ENCODE peak calls at places on chromosomes 12 and 14, in seven cellular contexts. One of them, this sample, is unnamed.
A peak's percentile ranks its signal among the peaks of the same experiment; 100 is the strongest.

GRCh38 chr12:24853588-24853987 is 95.3 kb downstream of the BCAT1 start:
- DNase-seq in neural progenitor cell: no peak
- DNase-seq in astrocyte: peak; percentile 85
- DNase-seq in IMR-90: peak; percentile 87
- DNase-seq in colonic mucosa: no peak
- DNase-seq in fibroblast of lung: peak; percentile 78
- DNase-seq in mammary epithelial cell: peak; percentile 69
- DNase-seq in this sample: no peak

GRCh38 chr14:53570411-53571387 is 385.9 kb downstream of the BMP4 start:
- DNase-seq in neural progenitor cell: no peak
- DNase-seq in astrocyte: no peak
- DNase-seq in IMR-90: no peak
- DNase-seq in colonic mucosa: no peak
- DNase-seq in fibroblast of lung: no peak
- DNase-seq in mammary epithelial cell: peak; percentile 5
- DNase-seq in this sample: no peak

GRCh38 chr14:91084516-91084915 is 24.1 kb upstream of the RPS6KA5 start:
- DNase-seq in neural progenitor cell: no peak
- DNase-seq in astrocyte: no peak
- DNase-seq in IMR-90: no peak
- DNase-seq in colonic mucosa: no peak
- DNase-seq in fibroblast of lung: no peak
- DNase-seq in mammary epithelial cell: no peak
- DNase-seq in this sample: no peak

GRCh38 chr14:69827560-69827959 is 30.5 kb upstream of the SLC10A1 start:
- DNase-seq in neural progenitor cell: no peak
- DNase-seq in astrocyte: no peak
- DNase-seq in IMR-90: no peak
- DNase-seq in colonic mucosa: no peak
- DNase-seq in fibroblast of lung: no peak
- DNase-seq in mammary epithelial cell: peak; percentile 91
- DNase-seq in this sample: no peak

GRCh38 chr14:20690848-20691640 is 2.5 kb downstream of the ANG start:
- DNase-seq in neural progenitor cell: peak; percentile 76
- DNase-seq in astrocyte: peak; percentile 45
- DNase-seq in IMR-90: peak; percentile 72
- DNase-seq in colonic mucosa: peak; percentile 75
- DNase-seq in fibroblast of lung: peak; percentile 76
- DNase-seq in mammary epithelial cell: peak; percentile 65
- DNase-seq in this sample: peak; percentile 87

GRCh38 chr12:91778091-91778819 is 367.4 kb downstream of the BTG1 start:
- DNase-seq in neural progenitor cell: no peak
- DNase-seq in astrocyte: peak; percentile 8
- DNase-seq in IMR-90: peak; percentile 13
- DNase-seq in colonic mucosa: peak; percentile 20
- DNase-seq in fibroblast of lung: peak; percentile 32
- DNase-seq in mammary epithelial cell: no peak
- DNase-seq in this sample: no peak

GRCh38 chr14:92987148-92987570 is 64.2 kb downstream of the CHGA start:
- DNase-seq in neural progenitor cell: no peak
- DNase-seq in astrocyte: no peak
- DNase-seq in IMR-90: no peak
- DNase-seq in colonic mucosa: no peak
- DNase-seq in fibroblast of lung: no peak
- DNase-seq in mammary epithelial cell: no peak
- DNase-seq in this sample: no peak

GRCh38 chr14:55077691-55078151 is 26.3 kb downstream of the MAPK1IP1L start:
- DNase-seq in neural progenitor cell: peak; percentile 48
- DNase-seq in astrocyte: peak; percentile 60
- DNase-seq in IMR-90: peak; percentile 32
- DNase-seq in colonic mucosa: peak; percentile 70
- DNase-seq in fibroblast of lung: no peak
- DNase-seq in mammary epithelial cell: peak; percentile 93
- DNase-seq in this sample: no peak

GRCh38 chr12:24839268-24839791 is 109.6 kb downstream of the BCAT1 start:
- DNase-seq in neural progenitor cell: no peak
- DNase-seq in astrocyte: peak; percentile 78
- DNase-seq in IMR-90: no peak
- DNase-seq in colonic mucosa: no peak
- DNase-seq in fibroblast of lung: no peak
- DNase-seq in mammary epithelial cell: no peak
- DNase-seq in this sample: peak; percentile 19

GRCh38 chr12:117316336-117316735 is 45.1 kb downstream of the NOS1 start:
- DNase-seq in neural progenitor cell: no peak
- DNase-seq in astrocyte: no peak
- DNase-seq in IMR-90: no peak
- DNase-seq in colonic mucosa: no peak
- DNase-seq in fibroblast of lung: no peak
- DNase-seq in mammary epithelial cell: no peak
- DNase-seq in this sample: no peak

GRCh38 chr12:130202201-130202600 is 39.9 kb downstream of the FZD10 start:
- DNase-seq in neural progenitor cell: no peak
- DNase-seq in astrocyte: no peak
- DNase-seq in IMR-90: no peak
- DNase-seq in colonic mucosa: no peak
- DNase-seq in fibroblast of lung: no peak
- DNase-seq in mammary epithelial cell: no peak
- DNase-seq in this sample: no peak

GRCh38 chr12:124755801-124756148 is 107.9 kb downstream of the SCARB1 start:
- DNase-seq in neural progenitor cell: no peak
- DNase-seq in astrocyte: no peak
- DNase-seq in IMR-90: no peak
- DNase-seq in colonic mucosa: no peak
- DNase-seq in fibroblast of lung: no peak
- DNase-seq in mammary epithelial cell: no peak
- DNase-seq in this sample: no peak

GRCh38 chr12:124757329-124757728 is 106.3 kb downstream of the SCARB1 start:
- DNase-seq in neural progenitor cell: no peak
- DNase-seq in astrocyte: no peak
- DNase-seq in IMR-90: no peak
- DNase-seq in colonic mucosa: no peak
- DNase-seq in fibroblast of lung: no peak
- DNase-seq in mammary epithelial cell: no peak
- DNase-seq in this sample: no peak

GRCh38 chr12:124756151-124756550 is 107.5 kb downstream of the SCARB1 start:
- DNase-seq in neural progenitor cell: no peak
- DNase-seq in astrocyte: no peak
- DNase-seq in IMR-90: no peak
- DNase-seq in colonic mucosa: no peak
- DNase-seq in fibroblast of lung: no peak
- DNase-seq in mammary epithelial cell: no peak
- DNase-seq in this sample: no peak

GRCh38 chr12:124754949-124755800 is 108.5 kb downstream of the SCARB1 start:
- DNase-seq in neural progenitor cell: peak; percentile 71
- DNase-seq in astrocyte: peak; percentile 80
- DNase-seq in IMR-90: peak; percentile 67
- DNase-seq in colonic mucosa: peak; percentile 65
- DNase-seq in fibroblast of lung: peak; percentile 96
- DNase-seq in mammary epithelial cell: peak; percentile 72
- DNase-seq in this sample: peak; percentile 90

DNA sequence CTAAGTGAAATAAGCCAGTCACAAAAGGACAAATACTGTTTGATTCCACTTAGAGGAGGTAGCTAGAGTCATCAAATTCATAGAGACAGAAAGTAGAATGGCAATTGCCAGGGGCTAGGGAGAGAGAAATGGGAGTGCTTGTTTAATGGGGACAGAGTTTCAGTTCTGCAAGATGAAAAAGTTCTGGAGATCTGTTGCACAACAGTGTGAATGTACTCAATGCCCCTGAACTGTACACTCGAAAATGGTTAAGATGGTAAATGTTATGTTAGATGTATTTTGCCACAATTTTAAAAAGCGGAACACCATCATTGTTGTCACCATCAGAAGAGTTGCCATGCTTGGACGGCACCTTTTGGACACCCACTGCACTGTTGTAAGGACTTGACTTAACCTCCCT is 106.9 kb downstream of the SCARB1 start:
- DNase-seq in neural progenitor cell: no peak
- DNase-seq in astrocyte: no peak
- DNase-seq in IMR-90: no peak
- DNase-seq in colonic mucosa: no peak
- DNase-seq in fibroblast of lung: no peak
- DNase-seq in mammary epithelial cell: no peak
- DNase-seq in this sample: no peak
- H3K9ac ChIP-seq in neural progenitor cell: no peak overlapping the region
- H3K9ac ChIP-seq in astrocyte: no peak overlapping the region
- H3K9ac ChIP-seq in IMR-90: no peak overlapping the region
- H3K9ac ChIP-seq in colonic mucosa: no peak overlapping the region
- H3K9ac ChIP-seq in fibroblast of lung: no peak overlapping the region
- H3K9ac ChIP-seq in mammary epithelial cell: no peak overlapping the region
- H3K9ac ChIP-seq in this sample: no peak overlapping the region

DNA sequence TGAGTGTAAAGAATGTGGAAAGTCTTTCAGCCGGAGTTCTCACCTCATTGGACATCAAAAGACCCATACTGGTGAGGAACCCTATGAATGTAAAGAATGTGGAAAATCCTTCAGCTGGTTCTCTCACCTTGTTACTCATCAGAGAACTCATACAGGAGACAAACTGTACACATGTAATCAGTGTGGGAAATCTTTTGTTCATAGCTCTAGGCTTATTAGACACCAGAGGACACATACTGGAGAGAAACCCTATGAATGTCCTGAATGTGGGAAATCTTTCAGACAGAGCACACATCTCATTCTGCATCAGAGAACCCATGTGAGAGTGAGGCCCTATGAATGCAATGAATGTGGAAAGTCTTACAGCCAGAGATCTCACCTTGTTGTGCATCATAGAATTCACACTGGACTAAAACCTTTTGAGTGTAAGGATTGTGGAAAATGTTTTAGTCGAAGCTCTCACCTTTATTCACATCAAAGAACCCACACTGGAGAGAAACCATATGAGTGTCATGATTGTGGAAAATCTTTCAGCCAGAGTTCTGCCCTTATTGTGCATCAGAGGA is 25.1 kb upstream of the ZNF268 start:
- DNase-seq in neural progenitor cell: no peak
- DNase-seq in astrocyte: no peak
- DNase-seq in IMR-90: no peak
- DNase-seq in colonic mucosa: no peak
- DNase-seq in fibroblast of lung: peak; percentile 1
- DNase-seq in mammary epithelial cell: no peak
- DNase-seq in this sample: no peak
- H3K4me3 ChIP-seq in neural progenitor cell: peak overlapping the region; percentile 10
- H3K4me3 ChIP-seq in astrocyte: no peak overlapping the region
- H3K4me3 ChIP-seq in IMR-90: no peak overlapping the region
- H3K4me3 ChIP-seq in colonic mucosa: no peak overlapping the region
- H3K4me3 ChIP-seq in fibroblast of lung: no peak overlapping the region
- H3K4me3 ChIP-seq in mammary epithelial cell: no peak overlapping the region
- H3K4me3 ChIP-seq in this sample: peak overlapping the region; percentile 64

GRCh38 chr12:54160807-54161480 is 27.8 kb downstream of the SMUG1 start:
- DNase-seq in neural progenitor cell: no peak
- DNase-seq in astrocyte: no peak
- DNase-seq in IMR-90: no peak
- DNase-seq in colonic mucosa: no peak
- DNase-seq in fibroblast of lung: no peak
- DNase-seq in mammary epithelial cell: no peak
- DNase-seq in this sample: no peak
- H3K4me1 ChIP-seq in neural progenitor cell: peaks cover 23% of the 10 kb centered on the region
- H3K4me1 ChIP-seq in astrocyte: no peaks in the 10 kb centered on the region
- H3K4me1 ChIP-seq in IMR-90: no peaks in the 10 kb centered on the region
- H3K4me1 ChIP-seq in colonic mucosa: no peaks in the 10 kb centered on the region
- H3K4me1 ChIP-seq in fibroblast of lung: no peaks in the 10 kb centered on the region
- H3K4me1 ChIP-seq in mammary epithelial cell: no peaks in the 10 kb centered on the region
- H3K4me1 ChIP-seq in this sample: peaks cover 5% of the 10 kb centered on the region

GRCh38 chr12:46981627-46982026 is 97.8 kb upstream of the PCED1B start:
- DNase-seq in neural progenitor cell: no peak
- DNase-seq in astrocyte: no peak
- DNase-seq in IMR-90: peak; percentile 26
- DNase-seq in colonic mucosa: no peak
- DNase-seq in fibroblast of lung: no peak
- DNase-seq in mammary epithelial cell: no peak
- DNase-seq in this sample: no peak
- H3K9ac ChIP-seq in neural progenitor cell: no peak overlapping the region
- H3K9ac ChIP-seq in astrocyte: no peak overlapping the region
- H3K9ac ChIP-seq in IMR-90: no peak overlapping the region
- H3K9ac ChIP-seq in colonic mucosa: no peak overlapping the region
- H3K9ac ChIP-seq in fibroblast of lung: no peak overlapping the region
- H3K9ac ChIP-seq in mammary epithelial cell: no peak overlapping the region
- H3K9ac ChIP-seq in this sample: no peak overlapping the region

GRCh38 chr14:24976599-24976998 is 73.3 kb downstream of the STXBP6 start:
- DNase-seq in neural progenitor cell: no peak
- DNase-seq in astrocyte: no peak
- DNase-seq in IMR-90: no peak
- DNase-seq in colonic mucosa: no peak
- DNase-seq in fibroblast of lung: no peak
- DNase-seq in mammary epithelial cell: no peak
- DNase-seq in this sample: no peak

GRCh38 chr14:24975393-24975792 is 74.6 kb downstream of the STXBP6 start:
- DNase-seq in neural progenitor cell: no peak
- DNase-seq in astrocyte: no peak
- DNase-seq in IMR-90: no peak
- DNase-seq in colonic mucosa: no peak
- DNase-seq in fibroblast of lung: no peak
- DNase-seq in mammary epithelial cell: no peak
- DNase-seq in this sample: no peak

GRCh38 chr14:24982472-24983155 is 67.3 kb downstream of the STXBP6 start:
- DNase-seq in neural progenitor cell: no peak
- DNase-seq in astrocyte: peak; percentile 87
- DNase-seq in IMR-90: peak; percentile 97
- DNase-seq in colonic mucosa: no peak
- DNase-seq in fibroblast of lung: peak; percentile 98
- DNase-seq in mammary epithelial cell: peak; percentile 39
- DNase-seq in this sample: peak; percentile 78

GRCh38 chr14:24978862-24979724 is 70.9 kb downstream of the STXBP6 start:
- DNase-seq in neural progenitor cell: no peak
- DNase-seq in astrocyte: peak; percentile 63
- DNase-seq in IMR-90: peak; percentile 34
- DNase-seq in colonic mucosa: no peak
- DNase-seq in fibroblast of lung: no peak
- DNase-seq in mammary epithelial cell: no peak
- DNase-seq in this sample: no peak

DNA sequence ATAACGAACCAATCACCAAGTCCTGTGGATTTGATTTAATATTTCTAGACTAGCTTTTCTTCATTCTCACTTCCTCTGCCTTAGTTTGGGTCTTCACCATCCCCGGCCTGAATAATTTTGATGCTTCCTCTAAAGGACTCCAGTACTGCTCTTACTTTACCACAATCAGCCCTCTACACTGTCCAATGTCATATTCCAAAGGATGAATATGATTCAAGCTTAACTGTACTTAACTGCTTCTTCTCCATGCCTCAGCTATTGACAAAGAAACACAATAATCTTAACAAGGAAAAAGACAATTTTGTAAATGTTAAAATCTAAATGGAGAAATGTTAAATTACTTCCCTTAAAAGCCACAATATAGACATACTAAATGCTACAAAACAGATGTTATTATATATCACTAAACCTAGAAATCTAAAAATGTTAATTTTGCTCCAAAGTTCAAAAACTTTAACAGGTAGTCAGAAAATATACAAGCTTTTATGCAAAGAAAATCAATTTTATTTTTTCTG is 70.2 kb downstream of the STXBP6 start:
- DNase-seq in neural progenitor cell: no peak
- DNase-seq in astrocyte: no peak
- DNase-seq in IMR-90: no peak
- DNase-seq in colonic mucosa: no peak
- DNase-seq in fibroblast of lung: no peak
- DNase-seq in mammary epithelial cell: no peak
- DNase-seq in this sample: no peak
- H3K4me3 ChIP-seq in neural progenitor cell: no peak overlapping the region
- H3K4me3 ChIP-seq in astrocyte: no peak overlapping the region
- H3K4me3 ChIP-seq in IMR-90: no peak overlapping the region
- H3K4me3 ChIP-seq in colonic mucosa: no peak overlapping the region
- H3K4me3 ChIP-seq in fibroblast of lung: no peak overlapping the region
- H3K4me3 ChIP-seq in mammary epithelial cell: no peak overlapping the region
- H3K4me3 ChIP-seq in this sample: no peak overlapping the region

This sample was measured in adipocyte.